ENCODE peak calls at places on chromosomes 1 and 21, in eight cellular contexts. N, A, O, R, E, G, F and X are unnamed samples.

GRCh38 chr1:58874757-58875755 is 91.2 kb upstream of the JUN start:
- DNase-seq in F (peak), R (peak), O (no peak), N (no peak), G (peak), E (peak), A (peak), X (no peak)

GRCh38 chr1:30732277-30732996 is 9.1 kb upstream of the MATN1 start:
- DNase-seq in R (no peak), O (no peak), G (no peak), E (peak), A (no peak), N (no peak), F (peak), X (no peak)

GRCh38 chr1:162612606-162613400 is 19.5 kb upstream of the DDR2 start:
- DNase-seq in G (peak), R (peak), A (no peak), F (peak), O (no peak), N (peak), E (peak), X (no peak)

GRCh38 chr21:45455321-45456013 is 50.5 kb downstream of the COL18A1 start:
- DNase-seq in N (peak), R (no peak), O (peak), A (no peak), E (peak), F (peak), G (no peak), X (peak)

GRCh38 chr21:23016617-23017016 is 2018.4 kb downstream of the NCAM2 start:
- DNase-seq in F (no peak), R (peak), N (peak), O (no peak), E (no peak), A (peak), G (no peak), X (no peak)

GRCh38 chr1:64532646-64533045 is 62.7 kb downstream of the CACHD1 start:
- DNase-seq in O (no peak), A (no peak), F (no peak), N (no peak), G (no peak), E (no peak), R (no peak), X (no peak)

GRCh38 chr21:43333301-43334062 is 93.4 kb downstream of the SIK1 start:
- DNase-seq in E (peak), R (peak), F (peak), A (peak), G (peak), O (peak), N (no peak), X (peak)

GRCh38 chr1:25487628-25488027 is 55.8 kb upstream of the LDLRAP1 start:
- DNase-seq in N (no peak), F (no peak), O (no peak), A (no peak), R (no peak), E (no peak), G (no peak), X (no peak)

GRCh38 chr1:245166471-245166885 is 11.7 kb downstream of the KIF26B start:
- DNase-seq in F (peak), G (no peak), E (peak), O (no peak), A (peak), N (peak), R (peak), X (no peak)

GRCh38 chr1:153355445-153356071 is 2.1 kb upstream of the S100A9 start:
- DNase-seq in E (peak), F (peak), O (peak), G (peak), A (peak), R (peak), N (peak), X (peak)

GRCh38 chr1:22141493-22141892 is 1.4 kb downstream of the WNT4 start:
- DNase-seq in F (no peak), R (no peak), N (no peak), O (no peak), A (no peak), G (no peak), E (no peak), X (no peak)

GRCh38 chr1:162357681-162358266 is 18.9 kb downstream of the SPATA46 start:
- DNase-seq in G (no peak), F (peak), E (no peak), A (peak), O (no peak), R (peak), N (peak), X (no peak)

GRCh38 chr1:147598631-147599361 is 57.5 kb downstream of the BCL9 start:
- DNase-seq in A (peak), G (no peak), R (no peak), F (peak), E (peak), O (peak), N (peak), X (no peak)

GRCh38 chr1:153742411-153743142 is 14.7 kb downstream of the INTS3 start:
- DNase-seq in E (peak), F (peak), R (no peak), N (no peak), G (no peak), O (no peak), A (peak), X (no peak)

GRCh38 chr1:105678334-105678733 is 1378.1 kb upstream of the PRMT6 start:
- DNase-seq in O (no peak), F (no peak), G (no peak), E (no peak), N (no peak), A (no peak), R (no peak), X (no peak)

GRCh38 chr1:109629372-109630030 is 9.9 kb downstream of the AMPD2 start:
- DNase-seq in F (no peak), G (peak), N (no peak), E (no peak), R (no peak), A (no peak), O (no peak), X (no peak)

GRCh38 chr1:5620997-5621396 is 371.2 kb downstream of the NPHP4 start:
- DNase-seq in N (peak), G (no peak), A (peak), R (no peak), O (no peak), F (no peak), E (no peak), X (peak)

GRCh38 chr1:166944186-166944967 is 31.0 kb downstream of the ILDR2 start:
- DNase-seq in E (peak), A (no peak), N (no peak), O (no peak), G (no peak), F (peak), R (no peak), X (no peak)

GRCh38 chr1:160359559-160360226 is 7.2 kb upstream of the NHLH1 start:
- DNase-seq in E (peak), R (no peak), O (no peak), F (peak), N (no peak), G (no peak), A (no peak), X (no peak)
- TF ChIP-seq CTCF in E (no peak), R (no peak), O (no peak), F (no peak), N (peak), G (no peak), A (no peak), X (no peak)

GRCh38 chr1:224846119-224846907 is 83.2 kb upstream of the DNAH14 start:
- DNase-seq in O (no peak), R (no peak), E (no peak), G (no peak), A (no peak), N (no peak), F (no peak), X (no peak)

GRCh38 chr1:224851850-224852261 is 77.6 kb upstream of the DNAH14 start:
- DNase-seq in F (no peak), R (no peak), N (no peak), E (no peak), A (no peak), G (no peak), O (peak), X (no peak)

GRCh38 chr1:224851210-224851849 is 78.1 kb upstream of the DNAH14 start:
- DNase-seq in G (peak), E (peak), F (peak), R (peak), A (peak), O (peak), N (peak), X (peak)

GRCh38 chr1:224852901-224853568 is 76.4 kb upstream of the DNAH14 start:
- DNase-seq in O (no peak), R (peak), N (no peak), G (no peak), A (peak), F (peak), E (peak), X (peak)

DNA sequence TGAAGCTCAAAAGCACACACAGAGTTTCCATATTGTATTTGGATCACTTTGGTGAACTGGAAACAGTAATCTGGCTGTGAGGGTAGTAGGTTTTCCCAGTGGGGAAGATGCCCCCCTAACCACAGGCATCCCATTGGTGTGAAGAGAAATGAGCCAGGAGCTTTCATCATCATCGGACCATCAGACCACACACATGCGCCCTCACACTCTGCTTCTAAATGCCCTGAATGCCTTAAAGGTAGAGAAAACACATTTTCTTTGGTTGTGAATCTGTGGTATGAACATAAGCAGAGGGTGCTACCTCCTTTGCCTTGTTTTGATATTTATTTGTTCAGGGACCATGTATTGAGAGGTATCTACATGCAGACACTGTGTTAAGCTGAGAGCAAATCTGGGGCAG is 79.0 kb upstream of the DNAH14 start:
- DNase-seq in A (no peak), G (no peak), O (no peak), N (no peak), E (no peak), F (no peak), R (no peak), X (no peak)
- H3K27ac ChIP-seq in A (no peak), G (no peak), O (no peak), N (no peak), E (no peak), F (no peak), R (no peak), X (no peak)

GRCh38 chr1:100134872-100135271 is 1.9 kb downstream of the TRMT13 start:
- DNase-seq in G (no peak), F (peak), R (no peak), N (no peak), A (no peak), O (no peak), E (peak), X (no peak)
- TF ChIP-seq CTCF in G (no peak), F (no peak), R (no peak), N (no peak), A (no peak), O (no peak), E (no peak), X (no peak)

GRCh38 chr1:238488406-238488805 is 597.7 kb upstream of the ZP4 start:
- DNase-seq in A (no peak), G (no peak), R (no peak), O (no peak), N (no peak), F (peak), E (peak), X (no peak)
- H3K27ac ChIP-seq in A (no peak), G (no peak), R (no peak), O (no peak), N (no peak), F (no peak), E (no peak), X (no peak)

DNA sequence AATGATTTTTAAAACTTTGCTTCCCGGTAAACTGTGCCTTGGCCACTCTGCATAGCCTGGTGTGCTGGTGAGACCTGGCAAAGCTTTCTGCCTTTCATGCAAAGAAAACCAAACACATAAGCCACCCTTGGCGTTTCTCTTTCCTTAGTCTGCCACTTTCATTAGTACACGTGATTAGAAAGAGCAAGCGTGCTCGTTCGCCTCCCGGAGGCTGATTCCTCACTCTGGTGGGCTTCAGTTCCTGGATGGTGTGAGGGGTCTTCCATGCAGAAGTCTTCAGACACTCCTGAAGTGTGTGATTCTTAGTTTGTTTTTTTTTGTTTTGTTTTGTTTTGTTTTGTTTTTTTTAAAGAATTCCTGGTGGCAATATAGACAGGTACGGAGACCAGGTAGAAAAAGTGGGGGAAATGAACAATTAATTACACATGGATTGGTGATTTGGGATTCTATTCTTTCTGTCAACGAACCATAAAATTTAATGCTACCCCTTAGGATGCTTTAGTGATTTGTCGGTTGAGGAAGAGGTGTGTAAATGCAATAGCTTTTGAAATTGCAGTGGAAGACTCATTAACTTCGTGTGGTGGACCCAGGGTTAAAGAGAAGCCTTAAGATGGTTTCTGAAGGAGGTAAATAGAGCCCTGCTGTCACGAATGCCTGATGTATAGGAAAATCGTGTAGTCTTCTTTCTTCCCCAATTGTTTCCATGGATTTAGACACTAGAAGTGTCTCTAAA is 2.1 kb downstream of the GALNT2 start:
- DNase-seq in O (no peak), F (no peak), E (no peak), A (peak), G (no peak), N (no peak), R (no peak), X (peak)
- TF ChIP-seq CTCF in O (no peak), F (no peak), E (no peak), A (peak), G (no peak), N (no peak), R (no peak), X (no peak)

GRCh38 chr1:27364696-27365371 is 1.9 kb downstream of the MAP3K6 start:
- DNase-seq in G (no peak), A (no peak), F (no peak), N (no peak), R (no peak), E (no peak), O (no peak), X (no peak)

GRCh38 chr1:27365372-27366112 is 1.2 kb downstream of the MAP3K6 start:
- DNase-seq in A (peak), N (peak), O (peak), E (peak), G (peak), R (peak), F (peak), X (peak)

GRCh38 chr1:27366113-27366410 is 699 bp downstream of the MAP3K6 start:
- DNase-seq in G (peak), N (peak), E (peak), O (peak), A (peak), R (peak), F (peak), X (peak)

GRCh38 chr1:27367160-27367650 is 444 bp upstream of the MAP3K6 start:
- DNase-seq in O (no peak), F (no peak), A (no peak), R (no peak), E (no peak), G (no peak), N (no peak), X (no peak)

GRCh38 chr1:27366411-27367159 is at the start of gene MAP3K6:
- DNase-seq in A (peak), N (peak), E (peak), R (peak), O (peak), F (peak), G (peak), X (peak)
- H3K27ac ChIP-seq in A (peak), N (peak), E (peak), R (peak), O (peak), F (peak), G (peak), X (peak)